ENCODE peak calls at places on chromosomes 7 and 10, in nine cellular contexts. R is HS-27A; M is HuH-7; F is ascending aorta; C is CD8-positive, alpha-beta T cell; N is hippocampal formation; I is AG09309; L is T-helper 9 cell; T is BJ. U is an unnamed sample.

GRCh38 chr10:88995156-88995876 is 4.7 kb downstream of the FAS start:
- DNase-seq in M (no peak), L (no peak), T (no peak), I (no peak), C (no peak), F (no peak), N (no peak), R (no peak), U (no peak)

GRCh38 chr10:86261470-86261869 is 105.1 kb downstream of the GRID1 start:
- DNase-seq in M (no peak), N (no peak), F (peak), T (no peak), L (no peak), I (no peak), R (no peak), C (no peak), U (no peak)

GRCh38 chr10:99532687-99533495 is at the start of gene NKX2-3:
- DNase-seq in F (no peak), N (no peak), T (no peak), R (no peak), I (no peak), C (no peak), L (no peak), M (no peak), U (no peak)

GRCh38 chr10:123761666-123762230 is 95.6 kb downstream of the GPR26 start:
- DNase-seq in M (no peak), T (no peak), I (no peak), L (no peak), R (no peak), F (no peak), N (no peak), C (no peak), U (no peak)

GRCh38 chr7:17408245-17408903 is 109.9 kb downstream of the AHR start:
- DNase-seq in N (no peak), F (peak), C (no peak), T (peak), L (no peak), R (peak), I (peak), M (peak), U (peak)

GRCh38 chr10:103929396-103929921 is 11.5 kb upstream of the STN1 start:
- DNase-seq in I (no peak), C (no peak), M (no peak), N (no peak), L (no peak), F (no peak), T (no peak), R (no peak), U (no peak)

GRCh38 chr10:6348091-6348862 is 145.5 kb downstream of the PFKFB3 start:
- DNase-seq in C (peak), I (peak), R (no peak), F (peak), M (no peak), L (peak), T (peak), N (peak), U (peak)

GRCh38 chr10:11539191-11539868 is 72.1 kb downstream of the USP6NL start:
- DNase-seq in M (no peak), C (no peak), R (no peak), T (no peak), N (no peak), I (no peak), L (no peak), F (no peak), U (no peak)

GRCh38 chr7:8379264-8379663 is 54.1 kb upstream of the NXPH1 start:
- DNase-seq in F (no peak), L (no peak), T (no peak), N (peak), M (no peak), I (no peak), R (no peak), C (no peak), U (no peak)

GRCh38 chr7:29866490-29866930 is 60.2 kb downstream of the WIPF3 start:
- DNase-seq in R (no peak), I (no peak), L (no peak), N (peak), T (no peak), M (no peak), C (no peak), F (peak), U (peak)

GRCh38 chr7:4178416-4178815 is 503.7 kb upstream of the FOXK1 start:
- DNase-seq in F (no peak), T (no peak), L (no peak), M (no peak), I (no peak), C (no peak), R (no peak), N (no peak), U (no peak)

GRCh38 chr7:157537056-157537455 is 200.3 kb downstream of the DNAJB6 start:
- DNase-seq in T (no peak), N (no peak), R (no peak), M (no peak), F (no peak), I (no peak), C (no peak), L (no peak), U (no peak)

GRCh38 chr10:72561745-72562166 is 64.1 kb downstream of the MICU1 start:
- DNase-seq in N (no peak), L (no peak), F (no peak), I (no peak), R (no peak), T (no peak), C (no peak), M (no peak), U (no peak)

GRCh38 chr10:20598590-20598989 is 298.5 kb downstream of the NEBL start:
- DNase-seq in F (peak), C (no peak), M (no peak), L (no peak), T (no peak), R (no peak), N (no peak), I (no peak), U (peak)

U was measured in heart left ventricle.